ENCODE peak calls at places on chromosomes 6 and 20, in nine cellular contexts. H is CD8-positive, alpha-beta memory T cell; F is cardiac muscle cell; M is mesendoderm; O is AG04450; Z is CD8-positive, alpha-beta T cell; R is IMR-90; Q is tibial artery; B is right lobe of liver. A is an unnamed sample.
A peak's percentile ranks its signal among the peaks of the same experiment; 100 is the strongest.

GRCh38 chr20:37521091-37521771 is at the start of gene NNAT:
- DNase-seq in R (no peak), F (no peak), B (no peak), Z (no peak), Q (no peak), H (no peak), M (peak; percentile 59), O (no peak), A (no peak)

GRCh38 chr6:32609731-32610640 is 20.3 kb upstream of the HLA-DRB1 start:
- DNase-seq in O (peak; percentile 68), H (peak; percentile 75), Z (peak; percentile 46), R (peak; percentile 92), F (peak; percentile 84), Q (peak; percentile 19), M (peak; percentile 98), B (no peak), A (no peak)

GRCh38 chr6:100464910-100465700 is at the start of gene SIM1:
- DNase-seq in O (no peak), F (peak; percentile 88), Q (peak; percentile 41), R (peak; percentile 59), Z (no peak), M (peak; percentile 96), H (no peak), B (no peak), A (no peak)

GRCh38 chr6:111846511-111847409 is 26.5 kb downstream of the FYN start:
- DNase-seq in O (no peak), B (no peak), H (peak; percentile 64), R (no peak), Z (no peak), F (no peak), M (no peak), Q (no peak), A (no peak)

GRCh38 chr20:47352332-47353223 is 3.9 kb downstream of the ZMYND8 start:
- DNase-seq in M (peak; percentile 89), Z (no peak), Q (no peak), R (no peak), H (no peak), F (no peak), O (no peak), B (peak; percentile 76), A (peak; percentile 55)

GRCh38 chr6:111210074-111210729 is 122.9 kb downstream of the SLC16A10 start:
- DNase-seq in B (no peak), Q (no peak), F (peak; percentile 69), Z (peak; percentile 29), O (peak; percentile 16), R (peak; percentile 57), H (no peak), M (peak; percentile 75), A (no peak)

GRCh38 chr6:26554669-26555504 is 16.7 kb downstream of the HMGN4 start:
- DNase-seq in F (no peak), O (no peak), Q (no peak), B (no peak), R (peak; percentile 68), Z (peak; percentile 41), H (peak; percentile 74), M (peak; percentile 82), A (no peak)

GRCh38 chr6:106360410-106360988 is at the start of gene CRYBG1:
- DNase-seq in R (no peak), Z (peak; percentile 78), O (no peak), H (peak; percentile 71), Q (no peak), F (peak; percentile 69), B (peak; percentile 58), M (peak; percentile 91), A (peak; percentile 69)

GRCh38 chr6:14732226-14732844 is 513.5 kb upstream of the JARID2 start:
- DNase-seq in F (no peak), O (no peak), R (no peak), B (no peak), Q (no peak), Z (no peak), M (no peak), H (no peak), A (no peak)

GRCh38 chr20:16927031-16927430 is 178.9 kb downstream of the OTOR start:
- DNase-seq in Z (no peak), F (no peak), M (no peak), R (no peak), O (no peak), B (no peak), H (no peak), Q (no peak), A (no peak)

DNA sequence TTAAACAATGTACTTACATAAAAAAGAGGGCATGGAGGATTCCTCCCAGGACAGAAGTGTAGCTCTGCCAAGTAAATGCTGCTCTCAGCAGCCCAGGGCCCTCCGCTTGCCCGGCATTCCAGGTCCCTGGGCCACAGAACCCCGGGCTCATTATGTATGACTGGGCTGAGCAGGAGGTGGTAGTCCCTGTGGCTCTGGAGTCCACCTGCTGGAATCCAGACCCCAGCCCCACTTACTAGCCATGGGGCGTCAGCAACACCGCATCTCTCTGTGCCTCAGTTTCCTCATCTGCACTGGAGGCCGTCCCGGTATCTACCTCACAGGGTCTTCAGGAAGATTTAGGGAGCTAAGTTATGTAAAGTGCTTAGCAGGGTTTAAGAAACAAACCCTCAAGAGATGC is 55.4 kb downstream of the PSMG4 start:
- DNase-seq in Q (no peak), M (no peak), H (no peak), R (no peak), F (no peak), O (no peak), B (no peak), Z (no peak), A (no peak)
- H3K27ac ChIP-seq in Q (no peak overlapping the region), M (no peak overlapping the region), H (no peak overlapping the region), R (no peak overlapping the region), F (no peak overlapping the region), O (no peak overlapping the region), B (no peak overlapping the region), Z (no peak overlapping the region), A (no peak overlapping the region)

GRCh38 chr20:48476854-48477253 is 350.9 kb downstream of the PREX1 start:
- DNase-seq in O (no peak), F (no peak), Z (no peak), H (no peak), M (no peak), B (no peak), Q (no peak), R (no peak), A (no peak)
- H3K27me3 ChIP-seq in O (peaks cover 9% of the 10 kb centered on the region), F (peaks cover 13% of the 10 kb centered on the region), Z (no peaks in the 10 kb centered on the region), H (peaks cover 11% of the 10 kb centered on the region), M (no peaks in the 10 kb centered on the region), B (no peaks in the 10 kb centered on the region), Q (peaks cover 55% of the 10 kb centered on the region), R (peaks cover 5% of the 10 kb centered on the region), A (no peaks in the 10 kb centered on the region)

GRCh38 chr20:56420940-56421688 is 9.1 kb downstream of the CASS4 start:
- DNase-seq in O (no peak), B (no peak), R (no peak), H (no peak), F (no peak), Q (no peak), M (no peak), Z (no peak), A (no peak)

GRCh38 chr20:56422824-56423189 is 10.7 kb downstream of the CASS4 start:
- DNase-seq in B (no peak), Z (no peak), R (peak; percentile 33), H (no peak), M (no peak), F (no peak), Q (no peak), O (no peak), A (no peak)

GRCh38 chr20:56420028-56420427 is 8.0 kb downstream of the CASS4 start:
- DNase-seq in B (no peak), F (no peak), Q (no peak), M (no peak), R (no peak), Z (no peak), H (no peak), O (no peak), A (no peak)

GRCh38 chr20:56424931-56425330 is 12.9 kb downstream of the CASS4 start:
- DNase-seq in H (no peak), Q (no peak), F (no peak), B (no peak), O (no peak), Z (no peak), M (no peak), R (no peak), A (no peak)

GRCh38 chr20:56422131-56422823 is 10.2 kb downstream of the CASS4 start:
- DNase-seq in O (peak; percentile 51), F (no peak), Z (no peak), H (no peak), M (no peak), Q (no peak), B (no peak), R (peak; percentile 88), A (no peak)
- H3K4me3 ChIP-seq in O (no peak overlapping the region), F (no peak overlapping the region), Z (no peak overlapping the region), H (peak overlapping the region; percentile 10), M (no peak overlapping the region), Q (no peak overlapping the region), B (no peak overlapping the region), R (no peak overlapping the region), A (no peak overlapping the region)

GRCh38 chr6:157228421-157229218 is 94.7 kb downstream of the TMEM242 start:
- DNase-seq in Q (no peak), Z (no peak), R (no peak), H (no peak), O (no peak), F (no peak), B (no peak), M (peak; percentile 32), A (no peak)
- H3K27ac ChIP-seq in Q (peak overlapping the region; percentile 50), Z (no peak overlapping the region), R (no peak overlapping the region), H (no peak overlapping the region), O (no peak overlapping the region), F (no peak overlapping the region), B (no peak overlapping the region), M (no peak overlapping the region), A (no peak overlapping the region)

GRCh38 chr20:63060057-63060991 is 53.6 kb upstream of the BHLHE23 start:
- DNase-seq in Z (no peak), M (no peak), Q (peak; percentile 5), F (no peak), R (peak; percentile 22), B (peak; percentile 41), H (peak; percentile 35), O (no peak), A (no peak)
- H3K27me3 ChIP-seq in Z (peaks cover 3% of the 10 kb centered on the region), M (no peaks in the 10 kb centered on the region), Q (peaks cover 73% of the 10 kb centered on the region), F (peaks cover 15% of the 10 kb centered on the region), R (peaks cover 7% of the 10 kb centered on the region), B (no peaks in the 10 kb centered on the region), H (peaks cover 7% of the 10 kb centered on the region), O (peaks cover 9% of the 10 kb centered on the region), A (no peaks in the 10 kb centered on the region)

GRCh38 chr20:53764416-53764800 is 170.8 kb upstream of the ZNF217 start:
- DNase-seq in F (no peak), Q (no peak), B (no peak), R (no peak), O (no peak), Z (no peak), M (no peak), H (no peak), A (no peak)
- H3K4me3 ChIP-seq in F (no peak overlapping the region), Q (no peak overlapping the region), B (no peak overlapping the region), R (no peak overlapping the region), O (no peak overlapping the region), Z (no peak overlapping the region), M (no peak overlapping the region), H (no peak overlapping the region), A (no peak overlapping the region)

GRCh38 chr6:41655706-41656668 is 17.7 kb downstream of the MDFI start:
- DNase-seq in Q (no peak), Z (no peak), R (peak; percentile 64), F (no peak), B (no peak), O (peak; percentile 20), M (peak; percentile 55), H (no peak), A (no peak)
- H3K27ac ChIP-seq in Q (no peak overlapping the region), Z (no peak overlapping the region), R (no peak overlapping the region), F (peak overlapping the region; percentile 54), B (no peak overlapping the region), O (no peak overlapping the region), M (no peak overlapping the region), H (no peak overlapping the region), A (peak overlapping the region; percentile 65)

GRCh38 chr20:54477556-54477955 is 2.2 kb downstream of the DOK5 start:
- DNase-seq in O (no peak), H (no peak), R (peak; percentile 18), Q (no peak), M (no peak), F (no peak), B (no peak), Z (no peak), A (no peak)
- H3K27me3 ChIP-seq in O (peaks cover 23% of the 10 kb centered on the region), H (peaks cover 9% of the 10 kb centered on the region), R (peaks cover 10% of the 10 kb centered on the region), Q (peaks cover 15% of the 10 kb centered on the region), M (no peaks in the 10 kb centered on the region), F (peaks cover 25% of the 10 kb centered on the region), B (no peaks in the 10 kb centered on the region), Z (peaks cover 4% of the 10 kb centered on the region), A (peaks cover 8% of the 10 kb centered on the region)

A was measured in lung.